ENCODE peak calls at places on chromosomes 13 and 19, in ten cellular contexts. P is sigmoid colon, I is left lung, Y is GM10248, O is stomach, L is mesothelial cell of epicardium, A is heart left ventricle, E is AG09319, G is HCT116, M is fibroblast of mammary gland. B is an unnamed sample.

GRCh38 chr19:3175761-3176714 is 2.5 kb upstream of the S1PR4 start:
- DNase-seq in P (no peak), I (peak; percentile 86), Y (no peak), O (peak; percentile 90), L (no peak), A (no peak), E (peak; percentile 47), G (peak; percentile 65), M (peak; percentile 65), B (peak; percentile 40)

GRCh38 chr19:15721208-15721607 is 6.6 kb upstream of the OR10H2 start:
- DNase-seq in P (no peak), I (no peak), Y (no peak), O (no peak), L (no peak), A (no peak), E (no peak), G (no peak), M (no peak), B (no peak)

GRCh38 chr19:58361900-58362271 is 665 bp downstream of the ZNF497 start:
- DNase-seq in P (no peak), I (peak; percentile 84), Y (peak; percentile 68), O (peak; percentile 38), L (no peak), A (peak; percentile 48), E (no peak), G (peak; percentile 46), M (peak; percentile 54), B (peak; percentile 76)

GRCh38 chr19:3382460-3383100 is 16.2 kb downstream of the NFIC start:
- DNase-seq in P (no peak), I (peak; percentile 47), Y (no peak), O (no peak), L (no peak), A (no peak), E (no peak), G (no peak), M (no peak), B (no peak)

GRCh38 chr13:28560612-28561011 is 65.7 kb upstream of the FLT1 start:
- DNase-seq in P (no peak), I (no peak), Y (no peak), O (no peak), L (no peak), A (no peak), E (no peak), G (no peak), M (no peak), B (no peak)

GRCh38 chr13:77928909-77929308 is 10.3 kb upstream of the EDNRB start:
- DNase-seq in P (no peak), I (no peak), Y (peak; percentile 33), O (no peak), L (no peak), A (no peak), E (no peak), G (no peak), M (peak; percentile 31), B (no peak)

GRCh38 chr13:73910733-73911132 is 223.5 kb downstream of the KLF12 start:
- DNase-seq in P (no peak), I (no peak), Y (no peak), O (no peak), L (no peak), A (no peak), E (no peak), G (no peak), M (no peak), B (no peak)

GRCh38 chr13:77084755-77085154 is 57.8 kb upstream of the FBXL3 start:
- DNase-seq in P (no peak), I (no peak), Y (no peak), O (no peak), L (no peak), A (no peak), E (no peak), G (no peak), M (no peak), B (no peak)

GRCh38 chr19:31568724-31569123 is 219.5 kb upstream of the TSHZ3 start:
- DNase-seq in P (no peak), I (no peak), Y (no peak), O (no peak), L (no peak), A (no peak), E (no peak), G (no peak), M (no peak), B (no peak)

GRCh38 chr13:77521595-77522367 is 13.7 kb upstream of the SCEL start:
- DNase-seq in P (no peak), I (peak; percentile 74), Y (no peak), O (peak; percentile 26), L (no peak), A (no peak), E (no peak), G (no peak), M (peak; percentile 37), B (no peak)

GRCh38 chr13:40787062-40787461 is 2.3 kb upstream of the SLC25A15 start:
- DNase-seq in P (no peak), I (no peak), Y (no peak), O (no peak), L (no peak), A (no peak), E (no peak), G (no peak), M (peak; percentile 39), B (peak; percentile 25)

DNA sequence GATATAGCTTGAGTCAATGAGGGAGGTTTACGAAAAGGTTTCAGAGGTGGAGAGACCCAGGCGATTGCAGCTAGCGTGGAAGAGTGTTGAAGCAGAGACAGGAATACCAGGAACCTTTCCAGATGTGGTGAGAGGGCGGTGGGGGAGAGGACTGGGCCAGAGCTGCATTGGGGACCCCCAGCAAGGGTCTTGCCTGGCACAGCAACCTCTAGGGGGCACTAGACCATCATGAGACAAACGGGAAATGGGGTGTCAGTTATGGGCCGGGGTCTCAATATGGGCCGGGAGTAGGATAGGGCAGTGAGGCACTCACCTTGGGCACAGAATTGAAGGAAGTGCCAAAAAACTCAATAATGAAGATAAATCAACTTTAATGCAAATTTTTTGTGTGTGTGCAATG is 2.1 kb upstream of the LRP3 start:
- DNase-seq in P (peak; percentile 4), I (peak; percentile 6), Y (no peak), O (no peak), L (no peak), A (no peak), E (no peak), G (no peak), M (no peak), B (peak; percentile 15)
- TF ChIP-seq CTCF in P (no peak), I (no peak), Y (peak; percentile 1), O (no peak), L (no peak), A (peak; percentile 19), E (peak; percentile 6), G (no peak), M (peak; percentile 26), B (peak; percentile 30)

GRCh38 chr19:12890787-12891552 is at the start of gene GCDH:
- DNase-seq in P (peak; percentile 100), I (peak; percentile 93), Y (peak; percentile 97), O (peak; percentile 98), L (peak; percentile 89), A (peak; percentile 98), E (peak; percentile 95), G (peak; percentile 98), M (peak; percentile 98), B (peak; percentile 99)
- TF ChIP-seq CTCF in P (no peak), I (no peak), Y (no peak), O (no peak), L (no peak), A (no peak), E (no peak), G (no peak), M (no peak), B (no peak)

DNA sequence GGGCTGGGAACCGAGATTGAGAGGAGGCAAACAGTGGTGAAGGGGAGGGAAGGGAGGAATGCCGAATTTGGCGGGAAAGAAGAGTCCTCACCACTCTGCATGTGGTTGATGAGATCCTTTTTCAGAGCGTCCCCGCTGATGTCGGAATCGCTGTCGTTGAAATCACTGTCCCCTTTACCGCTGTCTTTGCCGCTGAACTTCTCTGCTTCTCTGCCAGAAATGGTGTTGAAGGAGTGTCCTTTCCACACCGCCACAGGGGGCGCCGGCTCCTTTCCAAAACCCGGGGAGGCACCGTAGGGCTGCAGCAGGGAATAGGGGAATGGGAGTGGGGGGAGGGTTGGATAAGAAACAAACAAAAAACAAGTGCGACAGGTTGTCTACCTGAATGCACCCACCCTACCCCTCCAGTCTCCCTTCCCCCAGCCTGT is 3.1 kb downstream of the PCDH8 start:
- DNase-seq in P (no peak), I (no peak), Y (no peak), O (no peak), L (no peak), A (no peak), E (no peak), G (no peak), M (no peak), B (no peak)
- TF ChIP-seq CTCF in P (no peak), I (no peak), Y (no peak), O (no peak), L (no peak), A (no peak), E (no peak), G (no peak), M (peak; percentile 6), B (no peak)

DNA sequence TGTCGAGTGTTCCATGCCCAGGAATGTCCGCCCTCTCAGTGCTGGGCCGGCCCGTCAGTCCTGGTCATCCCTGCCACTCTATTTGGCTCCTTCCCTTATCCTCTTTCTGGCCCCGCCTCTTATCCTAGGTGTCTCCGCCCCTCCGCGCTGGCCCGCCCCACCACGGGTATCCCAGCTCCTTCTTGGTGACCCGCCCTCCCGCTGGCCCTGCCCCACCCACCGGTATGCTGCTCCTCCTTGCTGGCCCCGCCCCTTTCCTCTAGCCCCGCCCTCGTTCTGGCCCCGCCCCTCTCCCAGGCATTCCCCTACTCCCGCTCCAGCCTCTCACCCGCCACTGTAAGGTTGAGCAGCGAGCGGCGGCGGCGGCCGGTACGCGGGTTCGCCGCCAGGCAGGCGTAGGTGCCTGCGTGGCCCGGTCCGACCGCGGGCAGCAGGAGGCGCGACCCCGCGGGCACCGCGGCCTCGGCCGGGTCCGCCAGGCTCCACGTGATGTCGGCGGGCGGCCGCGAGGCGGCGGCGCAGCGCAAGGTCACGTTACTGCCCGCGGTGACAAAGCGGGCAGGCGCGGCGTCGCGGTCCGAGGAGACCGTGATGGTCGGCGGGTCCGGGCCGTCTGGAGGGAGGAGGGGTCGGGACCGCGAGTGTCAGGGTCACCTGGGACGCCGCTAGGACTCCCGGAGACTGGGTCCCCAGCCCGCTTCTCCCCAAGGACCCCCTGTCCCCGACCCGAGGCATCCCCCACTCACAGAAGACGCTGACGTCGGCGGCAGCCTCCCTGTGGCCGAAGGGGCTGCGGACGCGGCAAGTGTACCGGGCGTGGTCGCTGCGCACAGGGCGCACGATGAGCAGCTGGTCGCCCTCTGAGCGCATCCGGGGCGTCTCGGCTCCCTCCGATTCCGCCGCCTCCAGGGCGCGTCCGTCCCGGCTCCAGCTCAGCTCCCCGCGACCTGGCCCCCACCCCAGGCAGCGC is 2.0 kb downstream of the VSIG10L start:
- DNase-seq in P (peak; percentile 100), I (peak; percentile 100), Y (peak; percentile 100), O (peak; percentile 99), L (peak; percentile 97), A (peak; percentile 97), E (peak; percentile 92), G (peak; percentile 91), M (peak; percentile 93), B (peak; percentile 99)
- TF ChIP-seq CTCF in P (no peak), I (no peak), Y (peak; percentile 46), O (no peak), L (peak; percentile 31), A (peak; percentile 36), E (no peak), G (no peak), M (no peak), B (peak; percentile 44)